ENCODE peak calls at places on chromosomes 11 and 22, in eight cellular contexts. M is GM20000; B is left ventricle myocardium superior; H is CD8-positive, alpha-beta memory T cell; O is DMS153; G is anterior cingulate cortex; K is globus pallidus; E is iris pigment epithelial cell. C is an unnamed sample.

GRCh38 chr11:68212421-68213134 is 518 bp downstream of the KMT5B start:
- DNase-seq in M (peak; percentile 92), B (peak; percentile 82), H (peak; percentile 57), O (no peak), G (peak; percentile 56), K (peak; percentile 59), E (peak; percentile 80), C (peak; percentile 47)

GRCh38 chr11:101862410-101863233 is 52.2 kb upstream of the CEP126 start:
- DNase-seq in M (no peak), B (no peak), H (no peak), O (no peak), G (no peak), K (no peak), E (peak; percentile 88), C (no peak)

GRCh38 chr11:33329705-33330329 is 72.6 kb downstream of the HIPK3 start:
- DNase-seq in M (peak; percentile 38), B (no peak), H (no peak), O (peak; percentile 51), G (peak; percentile 18), K (peak; percentile 75), E (peak; percentile 73), C (peak; percentile 71)

GRCh38 chr11:74023291-74023690 is 14.4 kb upstream of the UCP3 start:
- DNase-seq in M (no peak), B (no peak), H (no peak), O (no peak), G (no peak), K (peak; percentile 34), E (no peak), C (no peak)

GRCh38 chr11:134026655-134027343 is 42.1 kb upstream of the JAM3 start:
- DNase-seq in M (no peak), B (peak; percentile 17), H (no peak), O (peak; percentile 49), G (no peak), K (no peak), E (no peak), C (no peak)

GRCh38 chr11:114166897-114167323 is 107.4 kb downstream of the ZBTB16 start:
- DNase-seq in M (no peak), B (no peak), H (no peak), O (peak; percentile 14), G (peak; percentile 39), K (peak; percentile 80), E (peak; percentile 90), C (peak; percentile 68)

GRCh38 chr11:67282876-67283371 is 6.2 kb upstream of the ANKRD13D start:
- DNase-seq in M (no peak), B (peak; percentile 31), H (no peak), O (no peak), G (no peak), K (no peak), E (no peak), C (no peak)

GRCh38 chr11:94740083-94740974 is 27.8 kb upstream of the AMOTL1 start:
- DNase-seq in M (peak; percentile 54), B (peak; percentile 71), H (no peak), O (no peak), G (peak; percentile 27), K (peak; percentile 32), E (no peak), C (no peak)

GRCh38 chr22:41574847-41575381 is 14.1 kb downstream of the CSDC2 start:
- DNase-seq in M (no peak), B (peak; percentile 94), H (no peak), O (no peak), G (no peak), K (no peak), E (no peak), C (no peak)

GRCh38 chr11:124717421-124717785 is 22.3 kb upstream of the NRGN start:
- DNase-seq in M (peak; percentile 63), B (no peak), H (no peak), O (no peak), G (no peak), K (no peak), E (peak; percentile 11), C (no peak)

GRCh38 chr22:28014141-28015055 is 95.3 kb upstream of the PITPNB start:
- DNase-seq in M (no peak), B (peak; percentile 18), H (no peak), O (peak; percentile 53), G (no peak), K (no peak), E (no peak), C (no peak)

GRCh38 chr22:38948181-38948940 is 9.0 kb upstream of the APOBEC3A start:
- DNase-seq in M (no peak), B (no peak), H (no peak), O (no peak), G (no peak), K (no peak), E (no peak), C (no peak)

GRCh38 chr22:50269573-50270301 is 443 bp downstream of the MAPK11 start:
- DNase-seq in M (peak; percentile 85), B (peak; percentile 63), H (no peak), O (no peak), G (no peak), K (no peak), E (peak; percentile 71), C (no peak)

GRCh38 chr22:29555065-29555644 is 1.6 kb upstream of the THOC5 start:
- DNase-seq in M (no peak), B (no peak), H (no peak), O (no peak), G (peak; percentile 62), K (peak; percentile 69), E (peak; percentile 11), C (no peak)

GRCh38 chr11:69686856-69687255 is 11.7 kb upstream of the LTO1 start:
- DNase-seq in M (no peak), B (no peak), H (no peak), O (no peak), G (no peak), K (no peak), E (no peak), C (no peak)

GRCh38 chr11:72045849-72046248 is 34.5 kb downstream of the NUMA1 start:
- DNase-seq in M (no peak), B (no peak), H (no peak), O (no peak), G (peak; percentile 25), K (peak; percentile 27), E (no peak), C (no peak)

GRCh38 chr11:77396911-77397310 is 77.0 kb downstream of the PAK1 start:
- DNase-seq in M (no peak), B (no peak), H (no peak), O (no peak), G (no peak), K (no peak), E (no peak), C (no peak)

GRCh38 chr11:112050721-112051120 is 23.1 kb downstream of the PIH1D2 start:
- DNase-seq in M (peak; percentile 28), B (no peak), H (no peak), O (no peak), G (no peak), K (no peak), E (no peak), C (no peak)

GRCh38 chr11:10568486-10568941 is at the start of gene LYVE1:
- DNase-seq in M (no peak), B (no peak), H (no peak), O (no peak), G (no peak), K (no peak), E (peak; percentile 15), C (no peak)

GRCh38 chr11:120867531-120867930 is 156.4 kb upstream of the TBCEL start:
- DNase-seq in M (no peak), B (no peak), H (no peak), O (no peak), G (no peak), K (no peak), E (no peak), C (no peak)

GRCh38 chr11:65692367-65692766 is 19.7 kb upstream of the KAT5 start:
- DNase-seq in M (no peak), B (no peak), H (no peak), O (no peak), G (no peak), K (no peak), E (no peak), C (no peak)